ENCODE peak calls at places on chromosomes 1 and 21, in eight cellular contexts. T, O, V, I, F, E, N and J are unnamed samples.

GRCh38 chr21:44304846-44305245 is 5.0 kb downstream of the PFKL start:
- DNase-seq in N (peak; percentile 56), F (peak; percentile 54), I (peak; percentile 74), T (no peak), V (no peak), O (no peak), E (no peak), J (peak; percentile 65)

GRCh38 chr1:119766374-119766794 is 2.3 kb downstream of the HMGCS2 start:
- DNase-seq in F (no peak), E (no peak), O (no peak), T (no peak), N (no peak), V (no peak), I (no peak), J (no peak)

GRCh38 chr21:42299324-42300044 is 15.7 kb downstream of the TFF3 start:
- DNase-seq in T (no peak), V (no peak), I (no peak), F (no peak), O (no peak), N (peak; percentile 30), E (no peak), J (no peak)

GRCh38 chr1:98468111-98468717 is 193.3 kb upstream of the SNX7 start:
- DNase-seq in I (no peak), N (peak; percentile 87), T (no peak), E (peak; percentile 42), F (no peak), O (no peak), V (no peak), J (no peak)

GRCh38 chr1:233700338-233700737 is 86.4 kb downstream of the KCNK1 start:
- DNase-seq in V (no peak), O (no peak), N (no peak), F (no peak), E (no peak), I (no peak), T (no peak), J (no peak)

GRCh38 chr1:92538413-92539061 is 51.8 kb upstream of the GFI1 start:
- DNase-seq in I (no peak), V (no peak), F (no peak), T (no peak), O (no peak), N (no peak), E (no peak), J (no peak)

GRCh38 chr1:31665264-31665878 is 20.7 kb upstream of the PEF1 start:
- DNase-seq in T (no peak), O (no peak), N (no peak), E (no peak), V (no peak), I (no peak), F (no peak), J (peak; percentile 76)

GRCh38 chr1:236716160-236716559 is 29.9 kb downstream of the ACTN2 start:
- DNase-seq in E (no peak), N (peak; percentile 41), T (no peak), I (no peak), V (no peak), O (no peak), F (no peak), J (no peak)

GRCh38 chr1:153557877-153558276 is 7.8 kb downstream of the S100A2 start:
- DNase-seq in V (no peak), E (no peak), I (no peak), O (no peak), T (no peak), N (no peak), F (no peak), J (no peak)

GRCh38 chr1:208475449-208475848 is 231.3 kb upstream of the PLXNA2 start:
- DNase-seq in N (peak; percentile 37), I (no peak), E (no peak), V (no peak), T (no peak), F (no peak), O (no peak), J (peak; percentile 68)

GRCh38 chr1:109937738-109938137 is 27.1 kb downstream of the CSF1 start:
- DNase-seq in O (no peak), N (no peak), E (no peak), T (no peak), I (no peak), V (no peak), F (no peak), J (no peak)

GRCh38 chr1:167454304-167454928 is 63.9 kb downstream of the CD247 start:
- DNase-seq in V (no peak), I (peak; percentile 44), F (no peak), T (no peak), N (no peak), E (no peak), O (no peak), J (no peak)

GRCh38 chr1:233025156-233025555 is 74.7 kb downstream of the NTPCR start:
- DNase-seq in F (no peak), E (peak; percentile 15), T (no peak), N (peak; percentile 41), O (no peak), I (peak; percentile 64), V (peak; percentile 51), J (peak; percentile 28)

GRCh38 chr1:239308701-239309333 is 77.6 kb upstream of the CHRM3 start:
- DNase-seq in T (no peak), O (peak; percentile 55), E (peak; percentile 5), V (peak; percentile 53), N (peak; percentile 3), I (peak; percentile 66), F (peak; percentile 59), J (no peak)

GRCh38 chr1:172245788-172246187 is 174.7 kb upstream of the C1orf105 start:
- DNase-seq in E (no peak), O (no peak), T (no peak), N (no peak), F (no peak), V (no peak), I (no peak), J (no peak)

GRCh38 chr1:153957744-153958110 is 685 bp downstream of the CRTC2 start:
- DNase-seq in O (no peak), N (no peak), E (no peak), F (no peak), T (no peak), V (no peak), I (peak; percentile 76), J (peak; percentile 45)

GRCh38 chr1:62685431-62685859 is 2.7 kb downstream of the DOCK7 start:
- DNase-seq in F (no peak), E (no peak), I (no peak), T (no peak), O (no peak), N (no peak), V (no peak), J (no peak)

GRCh38 chr21:25313891-25314646 is 293.2 kb downstream of the MRPL39 start:
- DNase-seq in N (peak; percentile 57), O (no peak), E (no peak), V (no peak), F (no peak), I (no peak), T (no peak), J (peak; percentile 12)

DNA sequence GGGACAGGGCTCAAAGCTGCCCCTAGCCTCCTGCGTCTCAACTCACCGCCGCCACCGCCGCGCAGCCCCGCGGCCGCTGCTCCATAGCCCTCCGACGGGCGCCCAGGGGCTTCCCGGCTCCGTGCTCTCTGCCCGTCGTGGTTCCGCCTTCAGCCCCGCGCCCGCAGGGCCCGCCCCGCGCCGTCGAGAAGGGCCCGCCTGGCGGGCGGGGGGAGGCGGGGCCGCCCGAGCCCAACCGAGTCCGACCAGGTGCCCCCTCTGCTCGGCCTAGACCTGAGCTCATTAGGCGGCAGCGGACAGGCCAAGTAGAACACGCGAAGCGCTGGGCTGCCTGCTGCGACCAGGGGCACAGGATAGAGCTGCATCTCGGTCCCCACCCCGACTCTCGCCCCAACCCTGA is at the start of gene TNFRSF25:
- DNase-seq in T (no peak), O (no peak), V (no peak), I (no peak), N (no peak), E (no peak), F (no peak), J (no peak)
- H3K27ac ChIP-seq in T (no peak within 1 kb of the TSS), O (no peak within 1 kb of the TSS), V (no peak within 1 kb of the TSS), I (peak within 1 kb of the TSS; percentile 70), N (no peak within 1 kb of the TSS), E (no peak within 1 kb of the TSS), F (no peak within 1 kb of the TSS), J (no peak within 1 kb of the TSS)

DNA sequence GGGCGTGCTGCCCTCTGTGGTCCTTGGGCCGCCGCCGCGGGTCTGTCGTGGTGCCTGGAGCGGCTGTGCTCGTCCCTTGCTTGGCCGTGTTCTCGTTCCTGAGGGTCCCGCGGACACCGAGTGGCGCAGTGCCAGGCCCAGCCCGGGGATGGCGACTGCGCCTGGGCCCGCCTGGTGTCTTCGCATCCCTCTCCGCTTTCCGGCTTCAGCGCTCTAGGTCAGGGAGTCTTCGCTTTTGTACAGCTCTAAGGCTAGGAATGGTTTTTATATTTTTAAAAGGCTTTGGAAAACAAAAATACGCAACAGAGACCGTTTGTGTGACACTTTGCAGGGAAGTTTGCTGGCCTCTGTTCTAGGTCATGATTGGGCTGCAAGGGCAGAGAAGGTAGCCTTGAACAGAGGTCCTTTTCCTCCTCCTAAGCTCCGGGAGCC is 657 bp downstream of the SOD1 start:
- DNase-seq in E (no peak), N (peak; percentile 36), O (no peak), F (peak; percentile 47), I (no peak), T (no peak), V (no peak), J (peak; percentile 51)
- H3K4me1 ChIP-seq in E (peaks cover 17% of the 10 kb centered on the region), N (no peaks in the 10 kb centered on the region), O (no peaks in the 10 kb centered on the region), F (peaks cover 18% of the 10 kb centered on the region), I (peaks cover 53% of the 10 kb centered on the region), T (peaks cover 18% of the 10 kb centered on the region), V (peaks cover 12% of the 10 kb centered on the region), J (peaks cover 13% of the 10 kb centered on the region)

DNA sequence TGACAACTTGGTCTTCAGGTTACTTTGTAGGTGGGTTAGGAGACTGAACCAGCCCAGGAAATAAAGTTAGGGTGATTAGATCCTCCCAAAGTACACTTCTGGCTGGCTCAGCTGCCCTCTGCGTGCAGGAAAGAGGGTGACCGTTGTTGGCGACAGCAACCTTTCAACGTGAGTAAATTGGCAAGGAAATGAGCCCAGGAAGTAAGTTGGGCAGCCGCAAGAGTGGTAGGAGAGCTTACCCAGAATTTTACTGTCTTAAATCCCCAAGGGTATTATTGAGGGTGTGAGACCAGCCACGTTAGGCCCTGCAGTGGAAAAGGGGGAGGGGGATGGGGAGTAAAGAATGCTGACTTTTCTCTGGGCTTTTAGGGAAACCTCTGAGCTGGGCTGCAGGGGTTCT is 1.6 kb downstream of the TENT5C start:
- DNase-seq in N (no peak), E (no peak), F (no peak), V (peak; percentile 45), I (peak; percentile 85), O (peak; percentile 65), T (no peak), J (no peak)
- H3K27ac ChIP-seq in N (no peak overlapping the region), E (peak overlapping the region; percentile 69), F (no peak overlapping the region), V (peak overlapping the region; percentile 85), I (peak overlapping the region; percentile 94), O (no peak overlapping the region), T (peak overlapping the region; percentile 95), J (no peak overlapping the region)

GRCh38 chr1:111214086-111214801 is 13.3 kb upstream of the CHI3L2 start:
- DNase-seq in F (no peak), O (no peak), V (no peak), T (no peak), E (no peak), I (no peak), N (no peak), J (no peak)
- H3K4me1 ChIP-seq in F (no peaks in the 10 kb centered on the region), O (no peaks in the 10 kb centered on the region), V (no peaks in the 10 kb centered on the region), T (no peaks in the 10 kb centered on the region), E (no peaks in the 10 kb centered on the region), I (no peaks in the 10 kb centered on the region), N (peaks cover 12% of the 10 kb centered on the region), J (no peaks in the 10 kb centered on the region)